ENCODE peak calls at places on chromosomes 13 and 19, in four cellular contexts. One of them, this sample, is unnamed.
A peak's percentile ranks its signal among the peaks of the same experiment; 100 is the strongest.

GRCh38 chr13:66937423-66937822 is 292.7 kb downstream of the PCDH9 start:
- DNase-seq in IMR-90: no peak
- DNase-seq in cardiac muscle cell: no peak
- DNase-seq in GM12878: no peak
- DNase-seq in this sample: no peak

GRCh38 chr19:2061936-2062729 is 11.1 kb upstream of the MKNK2 start:
- DNase-seq in GM12878: no peak
- DNase-seq in cardiac muscle cell: no peak
- DNase-seq in IMR-90: no peak
- DNase-seq in this sample: no peak

GRCh38 chr13:25371608-25372274 is at the start of gene ATP8A2:
- DNase-seq in cardiac muscle cell: peak; percentile 59
- DNase-seq in IMR-90: no peak
- DNase-seq in GM12878: no peak
- DNase-seq in this sample: no peak

GRCh38 chr13:94546071-94546839 is 49.7 kb downstream of the TGDS start:
- DNase-seq in IMR-90: no peak
- DNase-seq in GM12878: no peak
- DNase-seq in cardiac muscle cell: no peak
- DNase-seq in this sample: no peak

GRCh38 chr13:86870388-86870966 is 800.7 kb upstream of the SLITRK5 start:
- DNase-seq in cardiac muscle cell: peak; percentile 22
- DNase-seq in GM12878: no peak
- DNase-seq in IMR-90: peak; percentile 43
- DNase-seq in this sample: no peak

GRCh38 chr13:23160241-23161175 is 20.3 kb upstream of the SGCG start:
- DNase-seq in GM12878: no peak
- DNase-seq in IMR-90: no peak
- DNase-seq in cardiac muscle cell: peak; percentile 45
- DNase-seq in this sample: no peak

GRCh38 chr19:37218592-37218935 is 550 bp downstream of the ZNF383 start:
- DNase-seq in GM12878: peak; percentile 5
- DNase-seq in IMR-90: peak; percentile 39
- DNase-seq in cardiac muscle cell: no peak
- DNase-seq in this sample: no peak

GRCh38 chr19:55487884-55488687 is at the start of gene SSC5D:
- DNase-seq in IMR-90: peak; percentile 26
- DNase-seq in GM12878: no peak
- DNase-seq in cardiac muscle cell: no peak
- DNase-seq in this sample: no peak

GRCh38 chr13:50410921-50411712 is 395.9 kb downstream of the KCNRG start:
- DNase-seq in cardiac muscle cell: peak; percentile 70
- DNase-seq in GM12878: no peak
- DNase-seq in IMR-90: peak; percentile 86
- DNase-seq in this sample: peak; percentile 17

GRCh38 chr13:93875527-93875926 is 604.0 kb downstream of the DCT start:
- DNase-seq in GM12878: no peak
- DNase-seq in IMR-90: peak; percentile 82
- DNase-seq in cardiac muscle cell: no peak
- DNase-seq in this sample: no peak

GRCh38 chr19:17128820-17129219 is 53.2 kb downstream of the MYO9B start:
- DNase-seq in cardiac muscle cell: no peak
- DNase-seq in GM12878: no peak
- DNase-seq in IMR-90: no peak
- DNase-seq in this sample: no peak

GRCh38 chr13:63636231-63636993 is 2220.8 kb upstream of the PCDH20 start:
- DNase-seq in GM12878: peak; percentile 8
- DNase-seq in IMR-90: no peak
- DNase-seq in cardiac muscle cell: no peak
- DNase-seq in this sample: no peak

GRCh38 chr19:8483165-8483564 is 19.3 kb downstream of the PRAM1 start:
- DNase-seq in IMR-90: no peak
- DNase-seq in GM12878: no peak
- DNase-seq in cardiac muscle cell: no peak
- DNase-seq in this sample: no peak

GRCh38 chr19:35727053-35727955 is 9.5 kb downstream of the KMT2B start:
- DNase-seq in IMR-90: no peak
- DNase-seq in GM12878: no peak
- DNase-seq in cardiac muscle cell: no peak
- DNase-seq in this sample: no peak

GRCh38 chr19:50387176-50387867 is 3.2 kb downstream of the POLD1 start:
- DNase-seq in GM12878: no peak
- DNase-seq in IMR-90: peak; percentile 63
- DNase-seq in cardiac muscle cell: no peak
- DNase-seq in this sample: no peak

GRCh38 chr13:109402976-109403375 is 383.4 kb downstream of the IRS2 start:
- DNase-seq in GM12878: no peak
- DNase-seq in IMR-90: no peak
- DNase-seq in cardiac muscle cell: no peak
- DNase-seq in this sample: no peak

GRCh38 chr19:46133777-46134231 is 9.3 kb upstream of the IGFL3 start:
- DNase-seq in GM12878: no peak
- DNase-seq in IMR-90: no peak
- DNase-seq in cardiac muscle cell: no peak
- DNase-seq in this sample: no peak

GRCh38 chr19:47778089-47778953 is at the start of gene SELENOW:
- DNase-seq in IMR-90: peak; percentile 46
- DNase-seq in cardiac muscle cell: peak; percentile 88
- DNase-seq in GM12878: peak; percentile 31
- DNase-seq in this sample: no peak

GRCh38 chr19:18439025-18439909 is 1.3 kb upstream of the ISYNA1 start:
- DNase-seq in IMR-90: peak; percentile 77
- DNase-seq in GM12878: no peak
- DNase-seq in cardiac muscle cell: no peak
- DNase-seq in this sample: no peak

GRCh38 chr19:13153627-13154240 is 3.5 kb downstream of the IER2 start:
- DNase-seq in cardiac muscle cell: peak; percentile 49
- DNase-seq in IMR-90: no peak
- DNase-seq in GM12878: no peak
- DNase-seq in this sample: no peak

DNA sequence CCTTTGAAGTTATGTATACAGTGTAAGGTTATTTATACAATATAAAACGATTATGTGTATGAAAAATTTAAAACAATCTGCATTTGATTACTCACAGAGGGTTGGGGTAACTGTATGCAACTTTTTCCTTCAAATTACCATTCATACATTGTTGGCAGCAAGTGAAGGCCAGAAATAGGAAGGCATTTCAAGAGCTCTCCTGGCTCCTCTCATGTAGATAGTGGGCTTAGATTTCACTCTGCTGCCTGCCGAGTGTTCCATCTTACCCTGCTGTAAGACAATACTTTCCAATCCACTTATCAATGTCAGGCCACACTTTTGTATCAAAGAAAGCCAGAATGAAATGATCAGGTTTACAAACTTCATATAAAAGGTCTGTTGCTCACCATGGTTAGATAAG is 245.2 kb downstream of the DNAJC15 start:
- DNase-seq in GM12878: no peak
- DNase-seq in cardiac muscle cell: peak; percentile 75
- DNase-seq in IMR-90: no peak
- DNase-seq in this sample: no peak
- H3K27ac ChIP-seq in GM12878: no peak overlapping the region
- H3K27ac ChIP-seq in cardiac muscle cell: peak overlapping the region; percentile 94
- H3K27ac ChIP-seq in IMR-90: peak overlapping the region; percentile 95
- H3K27ac ChIP-seq in this sample: peak overlapping the region; percentile 81

DNA sequence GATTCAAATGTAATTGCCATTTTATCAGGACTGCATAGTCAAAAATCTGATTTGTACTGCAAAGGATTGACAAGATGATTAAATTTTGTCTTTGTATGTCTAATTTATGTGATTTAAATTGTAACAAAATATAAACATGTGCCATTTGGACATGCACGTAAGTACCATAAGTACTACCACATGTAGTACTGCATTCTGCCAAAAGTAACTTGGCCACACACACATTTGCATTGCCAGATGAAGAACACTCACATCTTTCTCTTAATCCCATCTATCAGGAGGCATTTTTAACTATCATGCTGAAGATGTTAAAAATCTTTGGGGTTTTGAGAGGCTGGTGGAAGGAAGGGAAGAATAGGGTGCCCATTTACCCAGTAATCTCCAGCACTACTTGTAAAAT is 133.3 kb downstream of the KLF12 start:
- DNase-seq in GM12878: no peak
- DNase-seq in IMR-90: no peak
- DNase-seq in cardiac muscle cell: no peak
- DNase-seq in this sample: no peak
- H3K4me1 ChIP-seq in GM12878: peaks cover 6% of the 10 kb centered on the region
- H3K4me1 ChIP-seq in IMR-90: no peaks in the 10 kb centered on the region
- H3K4me1 ChIP-seq in cardiac muscle cell: peaks cover 17% of the 10 kb centered on the region
- H3K4me1 ChIP-seq in this sample: no peaks in the 10 kb centered on the region

GRCh38 chr13:41025518-41025917 is 6.4 kb upstream of the ELF1 start:
- DNase-seq in IMR-90: no peak
- DNase-seq in GM12878: no peak
- DNase-seq in cardiac muscle cell: no peak
- DNase-seq in this sample: no peak

GRCh38 chr13:41032646-41033396 is 13.7 kb upstream of the ELF1 start:
- DNase-seq in cardiac muscle cell: no peak
- DNase-seq in GM12878: no peak
- DNase-seq in IMR-90: no peak
- DNase-seq in this sample: no peak

GRCh38 chr13:41029629-41030028 is 10.5 kb upstream of the ELF1 start:
- DNase-seq in GM12878: no peak
- DNase-seq in cardiac muscle cell: no peak
- DNase-seq in IMR-90: no peak
- DNase-seq in this sample: no peak

GRCh38 chr13:41026806-41027205 is 7.7 kb upstream of the ELF1 start:
- DNase-seq in cardiac muscle cell: no peak
- DNase-seq in IMR-90: no peak
- DNase-seq in GM12878: no peak
- DNase-seq in this sample: no peak

DNA sequence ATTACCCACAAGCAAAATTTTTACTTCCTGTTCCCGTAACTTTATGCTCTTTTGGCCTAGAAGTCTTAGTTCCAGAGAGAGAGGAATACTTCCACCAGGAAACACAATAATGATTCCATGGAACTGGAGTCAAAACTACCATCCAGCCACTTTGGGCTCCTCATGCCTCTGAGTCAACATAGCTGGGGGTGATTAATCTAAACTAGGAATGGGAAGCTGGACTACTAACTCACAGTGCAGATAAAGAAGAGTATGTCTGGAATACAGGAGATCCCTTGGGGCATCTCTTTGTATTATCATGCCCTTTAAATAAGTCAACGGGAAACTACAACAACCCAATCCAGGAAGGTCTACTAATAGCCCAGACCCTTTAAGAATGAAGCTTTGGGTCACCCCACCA is 8.9 kb upstream of the ELF1 start:
- DNase-seq in GM12878: no peak
- DNase-seq in IMR-90: peak; percentile 45
- DNase-seq in cardiac muscle cell: no peak
- DNase-seq in this sample: no peak
- H3K4me3 ChIP-seq in GM12878: no peak overlapping the region
- H3K4me3 ChIP-seq in IMR-90: no peak overlapping the region
- H3K4me3 ChIP-seq in cardiac muscle cell: no peak overlapping the region
- H3K4me3 ChIP-seq in this sample: no peak overlapping the region

GRCh38 chr13:111658150-111659100 is 338.0 kb downstream of the TEX29 start:
- DNase-seq in cardiac muscle cell: peak; percentile 34
- DNase-seq in IMR-90: no peak
- DNase-seq in GM12878: no peak
- DNase-seq in this sample: no peak
- H3K27ac ChIP-seq in cardiac muscle cell: no peak overlapping the region
- H3K27ac ChIP-seq in IMR-90: no peak overlapping the region
- H3K27ac ChIP-seq in GM12878: no peak overlapping the region
- H3K27ac ChIP-seq in this sample: no peak overlapping the region